ENCODE peak calls at places on chromosomes 3 and 15, in four cellular contexts. B is HTR-8/SVneo, I is osteocyte, S is H9. L is an unnamed sample.

GRCh38 chr15:38389924-38390542 is 63.9 kb upstream of the FAM98B start:
- DNase-seq in B (peak; percentile 34), I (peak; percentile 85), S (peak; percentile 64), L (peak; percentile 56)

GRCh38 chr15:30922469-30923311 is 19.0 kb downstream of the FAN1 start:
- DNase-seq in B (no peak), I (no peak), S (peak; percentile 83), L (no peak)

GRCh38 chr3:181691951-181692849 is 19.5 kb upstream of the SOX2 start:
- DNase-seq in B (no peak), I (no peak), S (no peak), L (no peak)

GRCh38 chr3:10465161-10465560 is 40.2 kb downstream of the ATP2B2 start:
- DNase-seq in B (no peak), I (no peak), S (no peak), L (no peak)

GRCh38 chr15:67061811-67062348 is 3.5 kb upstream of the SMAD3 start:
- DNase-seq in B (no peak), I (no peak), S (no peak), L (no peak)

GRCh38 chr3:15198686-15199085 is 7.4 kb upstream of the CAPN7 start:
- DNase-seq in B (no peak), I (no peak), S (no peak), L (no peak)

GRCh38 chr3:46667061-46667621 is 26.3 kb downstream of the ALS2CL start:
- DNase-seq in B (no peak), I (no peak), S (peak; percentile 18), L (no peak)

GRCh38 chr3:42183991-42184621 is 81.9 kb downstream of the CCK start:
- DNase-seq in B (no peak), I (no peak), S (no peak), L (no peak)

GRCh38 chr3:94615275-94616065 is 552.6 kb downstream of the NSUN3 start:
- DNase-seq in B (no peak), I (no peak), S (no peak), L (no peak)

GRCh38 chr3:10964537-10965167 is 27.9 kb upstream of the SLC6A1 start:
- DNase-seq in B (peak; percentile 27), I (no peak), S (peak; percentile 53), L (no peak)

GRCh38 chr3:123365450-123366143 is 83.3 kb downstream of the ADCY5 start:
- DNase-seq in B (peak; percentile 34), I (no peak), S (peak; percentile 70), L (no peak)

GRCh38 chr3:52130966-52131637 is 23.1 kb downstream of the POC1A start:
- DNase-seq in B (no peak), I (no peak), S (no peak), L (no peak)

GRCh38 chr3:43181202-43181910 is 75.5 kb upstream of the POMGNT2 start:
- DNase-seq in B (no peak), I (peak; percentile 51), S (no peak), L (no peak)

GRCh38 chr15:57259511-57260143 is 116.7 kb upstream of the CGNL1 start:
- DNase-seq in B (no peak), I (no peak), S (peak; percentile 57), L (no peak)

GRCh38 chr15:41906608-41907007 is 12.8 kb upstream of the SPTBN5 start:
- DNase-seq in B (no peak), I (no peak), S (no peak), L (no peak)

GRCh38 chr3:8438507-8439079 is 63.0 kb upstream of the LMCD1 start:
- DNase-seq in B (no peak), I (no peak), S (no peak), L (no peak)

GRCh38 chr3:70753572-70753971 is 441.1 kb upstream of the MDFIC2 start:
- DNase-seq in B (no peak), I (no peak), S (peak; percentile 31), L (no peak)

GRCh38 chr15:56337084-56337725 is 28.0 kb upstream of the TEX9 start:
- DNase-seq in B (no peak), I (no peak), S (no peak), L (no peak)

GRCh38 chr3:150132101-150132749 is 161.5 kb upstream of the PFN2 start:
- DNase-seq in B (no peak), I (no peak), S (no peak), L (no peak)

L was measured in stimulated activated CD4-positive, alpha-beta T cell treated with anti-CD3 and anti-CD28 coated beads, Interleukin-4, amount 100 ng/mL, for 4 hours.